ENCODE peak calls at places on chromosomes 11 and 22, in seven cellular contexts. R is spleen; M is thyroid gland; C is effector memory CD4-positive, alpha-beta T cell; T is dorsolateral prefrontal cortex; A is GM23248; U is ovary. B is an unnamed sample.
A peak's percentile ranks its signal among the peaks of the same experiment; 100 is the strongest.

GRCh38 chr22:47199261-47199948 is 437.0 kb downstream of the TBC1D22A start:
- DNase-seq in R (peak; percentile 67), M (no peak), C (no peak), T (no peak), A (no peak), U (peak; percentile 60), B (no peak)

GRCh38 chr11:96012086-96012824 is 88.3 kb upstream of the MTMR2 start:
- DNase-seq in R (peak; percentile 75), M (no peak), C (peak; percentile 13), T (peak; percentile 55), A (peak; percentile 82), U (no peak), B (no peak)

GRCh38 chr11:84430661-84431060 is 1144.5 kb upstream of the CCDC90B start:
- DNase-seq in R (no peak), M (peak; percentile 37), C (no peak), T (no peak), A (no peak), U (no peak), B (no peak)

GRCh38 chr11:2567026-2567671 is 122.3 kb downstream of the KCNQ1 start:
- DNase-seq in R (peak; percentile 41), M (no peak), C (no peak), T (no peak), A (no peak), U (no peak), B (no peak)

GRCh38 chr11:104870910-104871309 is 27.4 kb downstream of the CASP12 start:
- DNase-seq in R (no peak), M (no peak), C (no peak), T (no peak), A (peak; percentile 3), U (no peak), B (no peak)

GRCh38 chr22:47129902-47130301 is 367.5 kb downstream of the TBC1D22A start:
- DNase-seq in R (peak; percentile 63), M (no peak), C (no peak), T (peak; percentile 39), A (peak; percentile 13), U (peak; percentile 17), B (no peak)

GRCh38 chr11:89177691-89178231 is at the start of gene TYR:
- DNase-seq in R (no peak), M (no peak), C (no peak), T (no peak), A (no peak), U (no peak), B (no peak)

GRCh38 chr11:19430346-19431058 is 189.8 kb upstream of the E2F8 start:
- DNase-seq in R (no peak), M (peak; percentile 42), C (no peak), T (no peak), A (no peak), U (no peak), B (no peak)

GRCh38 chr11:8061555-8062428 is 19.2 kb upstream of the TUB start:
- DNase-seq in R (peak; percentile 69), M (no peak), C (no peak), T (no peak), A (no peak), U (no peak), B (no peak)

GRCh38 chr11:122692444-122692843 is 36.9 kb downstream of the UBASH3B start:
- DNase-seq in R (no peak), M (no peak), C (no peak), T (no peak), A (no peak), U (no peak), B (no peak)

GRCh38 chr11:132414451-132414850 is 1044.0 kb downstream of the NTM start:
- DNase-seq in R (no peak), M (no peak), C (no peak), T (no peak), A (no peak), U (no peak), B (no peak)

GRCh38 chr11:112554586-112554985 is 293.9 kb upstream of the PLET1 start:
- DNase-seq in R (no peak), M (no peak), C (no peak), T (no peak), A (peak; percentile 54), U (no peak), B (no peak)

GRCh38 chr11:12188548-12189317 is 78.3 kb downstream of the MICAL2 start:
- DNase-seq in R (no peak), M (no peak), C (no peak), T (no peak), A (no peak), U (no peak), B (no peak)
- H3K4me3 ChIP-seq in R (no peak overlapping the region), M (no peak overlapping the region), C (no peak overlapping the region), T (no peak overlapping the region), A (no peak overlapping the region), U (no peak overlapping the region), B (no peak overlapping the region)

GRCh38 chr11:32215157-32215556 is 124.3 kb downstream of the RCN1 start:
- DNase-seq in R (no peak), M (no peak), C (no peak), T (no peak), A (no peak), U (no peak), B (no peak)

GRCh38 chr11:32210601-32211000 is 119.7 kb downstream of the RCN1 start:
- DNase-seq in R (no peak), M (no peak), C (no peak), T (no peak), A (peak; percentile 92), U (no peak), B (no peak)

DNA sequence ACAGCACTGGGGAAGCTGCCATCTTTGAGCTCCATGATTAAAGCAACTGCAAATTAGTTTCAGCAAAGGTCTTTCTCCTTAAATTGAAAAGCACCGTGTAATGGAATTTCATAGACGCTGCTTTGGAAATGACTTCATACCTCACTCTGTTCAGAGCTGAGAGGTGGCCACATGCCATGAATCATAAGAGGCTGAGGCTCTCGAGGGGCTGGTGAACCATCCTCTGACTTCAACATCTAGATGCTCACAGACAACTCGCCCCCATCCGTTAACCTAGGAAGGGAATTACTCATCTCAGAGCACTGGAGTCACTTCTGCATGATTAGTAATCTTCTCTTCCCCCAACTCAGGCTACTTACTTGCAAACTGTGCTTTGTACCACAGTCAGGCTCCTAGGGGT is 122.3 kb downstream of the RCN1 start:
- DNase-seq in R (no peak), M (peak; percentile 67), C (no peak), T (no peak), A (peak; percentile 99), U (no peak), B (no peak)
- H3K27ac ChIP-seq in R (no peak overlapping the region), M (no peak overlapping the region), C (no peak overlapping the region), T (no peak overlapping the region), A (peak overlapping the region; percentile 83), U (no peak overlapping the region), B (no peak overlapping the region)

DNA sequence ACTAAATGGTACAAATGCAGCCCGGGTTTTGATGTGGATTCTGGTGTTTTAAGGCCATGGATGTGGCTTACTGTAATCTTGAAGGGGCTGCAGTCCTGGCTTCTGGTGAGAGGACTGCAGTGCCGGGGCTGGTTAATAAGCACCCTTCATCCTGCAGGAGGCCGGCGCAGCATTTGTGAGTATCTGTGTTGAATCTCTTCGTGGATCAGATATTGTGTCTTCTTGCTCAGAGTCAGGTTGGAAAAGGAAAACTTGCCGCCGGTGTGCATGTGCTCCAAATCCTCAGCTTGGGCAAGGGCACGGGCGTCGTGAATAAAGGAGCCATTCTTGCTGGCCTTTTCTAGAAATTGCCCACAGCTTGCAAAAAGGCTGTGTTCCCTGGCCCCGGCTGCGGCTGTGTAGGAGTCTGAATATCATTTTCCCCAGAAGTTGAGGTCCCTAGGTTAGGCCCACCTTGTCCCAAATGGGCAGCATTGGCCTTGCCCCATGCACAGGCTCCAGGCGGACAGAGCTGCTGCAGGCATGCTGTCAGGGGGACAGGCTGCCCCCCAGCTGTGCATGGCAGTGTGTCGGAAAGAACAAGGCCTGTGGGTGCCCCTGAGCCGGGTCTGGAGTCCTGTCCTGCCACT is 28.9 kb upstream of the PARVB start:
- DNase-seq in R (peak; percentile 64), M (no peak), C (no peak), T (no peak), A (no peak), U (no peak), B (no peak)
- H3K4me3 ChIP-seq in R (no peak overlapping the region), M (no peak overlapping the region), C (peak overlapping the region; percentile 63), T (peak overlapping the region; percentile 45), A (no peak overlapping the region), U (no peak overlapping the region), B (peak overlapping the region; percentile 74)

DNA sequence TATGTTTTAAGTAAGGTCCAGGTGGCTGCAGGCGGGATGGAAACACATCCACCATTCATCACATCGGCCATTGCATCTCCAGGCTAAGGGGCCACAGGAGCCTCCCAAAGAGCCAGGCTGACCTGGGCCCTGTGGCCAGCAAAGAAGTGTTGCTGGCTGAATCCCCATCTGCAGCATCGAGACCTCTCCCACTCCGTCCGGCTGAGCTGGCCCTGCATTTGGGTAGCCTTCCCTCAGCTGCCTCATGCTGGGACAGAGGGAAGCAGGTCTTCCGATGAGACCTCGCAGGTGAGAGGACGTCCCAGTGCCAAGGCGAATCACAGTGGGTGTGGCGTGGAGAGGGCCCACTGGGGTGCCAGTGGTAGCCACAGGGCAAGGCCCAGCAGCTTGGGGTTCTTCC is 24.5 kb downstream of the RSPH14 start:
- DNase-seq in R (no peak), M (no peak), C (no peak), T (no peak), A (no peak), U (no peak), B (no peak)
- H3K27ac ChIP-seq in R (no peak overlapping the region), M (no peak overlapping the region), C (no peak overlapping the region), T (peak overlapping the region; percentile 100), A (no peak overlapping the region), U (no peak overlapping the region), B (no peak overlapping the region)

GRCh38 chr22:50469377-50470305 is 5.2 kb downstream of the SBF1 start:
- DNase-seq in R (peak; percentile 98), M (peak; percentile 82), C (peak; percentile 94), T (no peak), A (peak; percentile 51), U (no peak), B (peak; percentile 97)

GRCh38 chr22:50467773-50468440 is 6.9 kb downstream of the SBF1 start:
- DNase-seq in R (no peak), M (no peak), C (no peak), T (no peak), A (no peak), U (no peak), B (no peak)

GRCh38 chr22:50467341-50467740 is 7.5 kb downstream of the SBF1 start:
- DNase-seq in R (no peak), M (no peak), C (no peak), T (no peak), A (no peak), U (no peak), B (no peak)

GRCh38 chr22:50470491-50470890 is 4.3 kb downstream of the SBF1 start:
- DNase-seq in R (no peak), M (no peak), C (no peak), T (no peak), A (no peak), U (no peak), B (no peak)

GRCh38 chr22:50468626-50469025 is 6.2 kb downstream of the SBF1 start:
- DNase-seq in R (no peak), M (no peak), C (no peak), T (no peak), A (no peak), U (no peak), B (no peak)
- H3K4me3 ChIP-seq in R (no peak overlapping the region), M (no peak overlapping the region), C (no peak overlapping the region), T (no peak overlapping the region), A (no peak overlapping the region), U (no peak overlapping the region), B (peak overlapping the region; percentile 63)